ENCODE peak calls at places on chromosomes 2 and 18, in five cellular contexts. T is IMR-90, C is psoas muscle, B is left lung, J is fibroblast of lung. G is an unnamed sample.

GRCh38 chr18:48839819-48840490 is 110.8 kb downstream of the SMAD7 start:
- DNase-seq in T (no peak), C (peak; percentile 24), B (no peak), J (no peak), G (no peak)

GRCh38 chr2:228642861-228643260 is 461.4 kb upstream of the SPHKAP start:
- DNase-seq in T (no peak), C (no peak), B (no peak), J (no peak), G (no peak)

GRCh38 chr18:8354304-8354703 is 254.9 kb upstream of the RAB12 start:
- DNase-seq in T (no peak), C (no peak), B (no peak), J (no peak), G (no peak)

GRCh38 chr2:219016721-219017120 is 23.5 kb upstream of the CRYBA2 start:
- DNase-seq in T (no peak), C (peak; percentile 36), B (peak; percentile 51), J (no peak), G (no peak)

GRCh38 chr18:13223341-13224148 is 5.0 kb downstream of the LDLRAD4 start:
- DNase-seq in T (no peak), C (peak; percentile 66), B (no peak), J (no peak), G (no peak)

GRCh38 chr2:44789971-44790721 is 151.4 kb upstream of the SIX3 start:
- DNase-seq in T (no peak), C (no peak), B (no peak), J (no peak), G (no peak)

GRCh38 chr2:7014201-7014640 is 97.0 kb downstream of the RNF144A start:
- DNase-seq in T (no peak), C (no peak), B (no peak), J (no peak), G (no peak)

GRCh38 chr2:218993345-218994315 is at the start of gene CRYBA2:
- DNase-seq in T (no peak), C (peak; percentile 50), B (peak; percentile 79), J (no peak), G (no peak)

GRCh38 chr18:46337206-46337710 is 233.1 kb downstream of the HAUS1 start:
- DNase-seq in T (no peak), C (no peak), B (no peak), J (no peak), G (no peak)
- H3K4me1 ChIP-seq in T (no peaks in the 10 kb centered on the region), C (peaks cover 11% of the 10 kb centered on the region), B (no peaks in the 10 kb centered on the region), J (no peaks in the 10 kb centered on the region), G (no peaks in the 10 kb centered on the region)

GRCh38 chr2:26718949-26719686 is 26.6 kb downstream of the KCNK3 start:
- DNase-seq in T (no peak), C (no peak), B (no peak), J (no peak), G (no peak)
- H3K4me1 ChIP-seq in T (peaks cover 9% of the 10 kb centered on the region), C (peaks cover 20% of the 10 kb centered on the region), B (peaks cover 26% of the 10 kb centered on the region), J (peaks cover 14% of the 10 kb centered on the region), G (peaks cover 15% of the 10 kb centered on the region)

DNA sequence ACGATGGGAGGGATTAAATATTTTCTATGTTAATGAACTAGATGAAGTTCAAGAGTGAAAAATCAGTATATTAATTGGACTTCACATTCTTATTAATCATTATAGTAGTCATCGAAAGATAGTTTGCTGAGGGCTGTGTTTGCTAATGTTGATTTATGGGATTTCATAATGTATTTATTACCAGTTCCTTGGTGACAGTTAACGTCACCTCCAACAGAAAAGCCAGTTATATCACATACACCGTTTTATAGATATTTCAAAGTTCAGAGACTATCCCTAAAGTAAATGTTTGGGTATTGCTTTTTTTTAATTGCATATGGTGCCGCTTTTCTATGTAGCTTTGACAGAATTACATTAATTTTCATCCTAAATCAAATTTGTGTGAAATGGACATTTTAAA is 49.4 kb upstream of the SP5 start:
- DNase-seq in T (no peak), C (no peak), B (no peak), J (no peak), G (no peak)
- H3K4me1 ChIP-seq in T (no peaks in the 10 kb centered on the region), C (no peaks in the 10 kb centered on the region), B (no peaks in the 10 kb centered on the region), J (no peaks in the 10 kb centered on the region), G (no peaks in the 10 kb centered on the region)

GRCh38 chr18:2895391-2895790 is 48.6 kb downstream of the EMILIN2 start:
- DNase-seq in T (no peak), C (no peak), B (no peak), J (no peak), G (no peak)

GRCh38 chr18:2897448-2898052 is 50.7 kb downstream of the EMILIN2 start:
- DNase-seq in T (no peak), C (no peak), B (no peak), J (no peak), G (no peak)

GRCh38 chr18:2894841-2895370 is 48.1 kb downstream of the EMILIN2 start:
- DNase-seq in T (no peak), C (no peak), B (no peak), J (no peak), G (no peak)

GRCh38 chr18:2898131-2898640 is 51.4 kb downstream of the EMILIN2 start:
- DNase-seq in T (peak; percentile 43), C (peak; percentile 58), B (peak; percentile 80), J (no peak), G (no peak)

GRCh38 chr18:2897015-2897414 is 50.2 kb downstream of the EMILIN2 start:
- DNase-seq in T (no peak), C (no peak), B (no peak), J (no peak), G (no peak)
- H3K4me1 ChIP-seq in T (peaks cover 4% of the 10 kb centered on the region), C (no peaks in the 10 kb centered on the region), B (peaks cover 10% of the 10 kb centered on the region), J (peaks cover 7% of the 10 kb centered on the region), G (no peaks in the 10 kb centered on the region)